ENCODE peak calls at places on chromosomes 11 and 22, in seven cellular contexts. One of them, this sample, is unnamed.

GRCh38 chr22:45225732-45226560 is 14.7 kb downstream of the KIAA0930 start:
- DNase-seq in CMK: no peak
- DNase-seq in T-helper 2 cell: no peak
- DNase-seq in NCI-H510A treated with DMSO at 0.1 percent for 48 hours: no peak
- DNase-seq in Peyer's patch: peak; percentile 62
- DNase-seq in T-helper 9 cell: no peak
- DNase-seq in cardiac fibroblast: peak; percentile 54
- DNase-seq in this sample: no peak

GRCh38 chr11:114571712-114572111 is 12.0 kb upstream of the NXPE1 start:
- DNase-seq in Peyer's patch: no peak
- DNase-seq in cardiac fibroblast: no peak
- DNase-seq in T-helper 9 cell: no peak
- DNase-seq in NCI-H510A treated with DMSO at 0.1 percent for 48 hours: no peak
- DNase-seq in T-helper 2 cell: no peak
- DNase-seq in CMK: no peak
- DNase-seq in this sample: no peak

GRCh38 chr11:33086017-33086416 is 46.6 kb downstream of the TCP11L1 start:
- DNase-seq in CMK: no peak
- DNase-seq in cardiac fibroblast: no peak
- DNase-seq in Peyer's patch: no peak
- DNase-seq in T-helper 9 cell: no peak
- DNase-seq in NCI-H510A treated with DMSO at 0.1 percent for 48 hours: no peak
- DNase-seq in T-helper 2 cell: no peak
- DNase-seq in this sample: no peak

GRCh38 chr22:21020802-21021429 is 6.0 kb downstream of the P2RX6 start:
- DNase-seq in cardiac fibroblast: peak; percentile 24
- DNase-seq in CMK: no peak
- DNase-seq in Peyer's patch: no peak
- DNase-seq in T-helper 9 cell: no peak
- DNase-seq in T-helper 2 cell: peak; percentile 16
- DNase-seq in NCI-H510A treated with DMSO at 0.1 percent for 48 hours: no peak
- DNase-seq in this sample: no peak

GRCh38 chr22:20131856-20132685 is 467 bp downstream of the ZDHHC8 start:
- DNase-seq in NCI-H510A treated with DMSO at 0.1 percent for 48 hours: no peak
- DNase-seq in CMK: no peak
- DNase-seq in Peyer's patch: peak; percentile 65
- DNase-seq in cardiac fibroblast: peak; percentile 22
- DNase-seq in T-helper 2 cell: peak; percentile 39
- DNase-seq in T-helper 9 cell: no peak
- DNase-seq in this sample: no peak

GRCh38 chr22:19758896-19759458 is 1.6 kb upstream of the TBX1 start:
- DNase-seq in cardiac fibroblast: no peak
- DNase-seq in CMK: no peak
- DNase-seq in Peyer's patch: no peak
- DNase-seq in T-helper 2 cell: no peak
- DNase-seq in NCI-H510A treated with DMSO at 0.1 percent for 48 hours: no peak
- DNase-seq in T-helper 9 cell: no peak
- DNase-seq in this sample: no peak

GRCh38 chr22:24102366-24103200 is 78.7 kb upstream of the SUSD2 start:
- DNase-seq in Peyer's patch: peak; percentile 38
- DNase-seq in T-helper 2 cell: no peak
- DNase-seq in CMK: no peak
- DNase-seq in cardiac fibroblast: no peak
- DNase-seq in T-helper 9 cell: no peak
- DNase-seq in NCI-H510A treated with DMSO at 0.1 percent for 48 hours: no peak
- DNase-seq in this sample: no peak

GRCh38 chr11:62880231-62880802 is 379 bp upstream of the SLC3A2 start:
- DNase-seq in T-helper 9 cell: no peak
- DNase-seq in Peyer's patch: no peak
- DNase-seq in T-helper 2 cell: no peak
- DNase-seq in NCI-H510A treated with DMSO at 0.1 percent for 48 hours: no peak
- DNase-seq in CMK: no peak
- DNase-seq in cardiac fibroblast: peak; percentile 92
- DNase-seq in this sample: peak; percentile 86

GRCh38 chr11:2794947-2795346 is 90.6 kb downstream of the CDKN1C start:
- DNase-seq in T-helper 2 cell: no peak
- DNase-seq in CMK: no peak
- DNase-seq in cardiac fibroblast: no peak
- DNase-seq in Peyer's patch: peak; percentile 44
- DNase-seq in T-helper 9 cell: no peak
- DNase-seq in NCI-H510A treated with DMSO at 0.1 percent for 48 hours: no peak
- DNase-seq in this sample: no peak

GRCh38 chr22:45709004-45709739 is 37.5 kb downstream of the ATXN10 start:
- DNase-seq in NCI-H510A treated with DMSO at 0.1 percent for 48 hours: no peak
- DNase-seq in CMK: no peak
- DNase-seq in T-helper 9 cell: no peak
- DNase-seq in T-helper 2 cell: peak; percentile 4
- DNase-seq in Peyer's patch: no peak
- DNase-seq in cardiac fibroblast: peak; percentile 47
- DNase-seq in this sample: peak; percentile 56

GRCh38 chr11:70233511-70233919 is 30.4 kb downstream of the FADD start:
- DNase-seq in Peyer's patch: peak; percentile 78
- DNase-seq in T-helper 9 cell: no peak
- DNase-seq in CMK: no peak
- DNase-seq in NCI-H510A treated with DMSO at 0.1 percent for 48 hours: no peak
- DNase-seq in T-helper 2 cell: no peak
- DNase-seq in cardiac fibroblast: peak; percentile 53
- DNase-seq in this sample: peak; percentile 98

GRCh38 chr22:23537421-23537820 is 42.7 kb downstream of the IGLL1 start:
- DNase-seq in CMK: no peak
- DNase-seq in T-helper 9 cell: no peak
- DNase-seq in cardiac fibroblast: no peak
- DNase-seq in NCI-H510A treated with DMSO at 0.1 percent for 48 hours: no peak
- DNase-seq in Peyer's patch: no peak
- DNase-seq in T-helper 2 cell: no peak
- DNase-seq in this sample: no peak